ENCODE peak calls at places on chromosomes 6 and 20, in four cellular contexts. P is astrocyte of the cerebellum, E is activated B cell treated with CpG ODN at 0.5 μM for 24 hours, W is heart right ventricle. H is an unnamed sample.

GRCh38 chr6:15504040-15504491 is 158.8 kb downstream of the DTNBP1 start:
- DNase-seq in E (no peak), W (peak; percentile 47), P (no peak), H (no peak)

GRCh38 chr6:166862287-166862977 is 93.9 kb downstream of the RNASET2 start:
- DNase-seq in E (peak; percentile 28), W (peak; percentile 22), P (no peak), H (no peak)

GRCh38 chr20:32476684-32477593 is 108.2 kb downstream of the NOL4L start:
- DNase-seq in W (no peak), E (no peak), P (no peak), H (no peak)

GRCh38 chr20:57429579-57430202 is 38.5 kb downstream of the RBM38 start:
- DNase-seq in E (no peak), P (no peak), W (no peak), H (peak; percentile 83)

GRCh38 chr20:50913976-50914375 is 17.3 kb downstream of the ADNP start:
- DNase-seq in E (no peak), P (no peak), W (no peak), H (peak; percentile 66)

GRCh38 chr6:33673847-33674246 is 37.7 kb downstream of the UQCC2 start:
- DNase-seq in E (no peak), W (no peak), P (no peak), H (no peak)

GRCh38 chr6:147423111-147423510 is 85.4 kb upstream of the SAMD5 start:
- DNase-seq in E (no peak), W (no peak), P (no peak), H (no peak)

GRCh38 chr6:90890681-90891337 is 303.9 kb upstream of the MAP3K7 start:
- DNase-seq in W (no peak), P (no peak), E (no peak), H (no peak)

GRCh38 chr20:57991211-57991841 is 237.1 kb downstream of the ANKRD60 start:
- DNase-seq in P (peak; percentile 60), W (no peak), E (no peak), H (peak; percentile 99)

GRCh38 chr6:109094351-109095035 is at the start of gene SESN1:
- DNase-seq in E (peak; percentile 87), P (peak; percentile 82), W (peak; percentile 94), H (peak; percentile 94)

GRCh38 chr6:109096198-109096597 is 891 bp downstream of the CEP57L1 start:
- DNase-seq in W (no peak), P (no peak), E (no peak), H (no peak)

GRCh38 chr6:109093732-109094131 is 914 bp downstream of the SESN1 start:
- DNase-seq in E (no peak), P (no peak), W (no peak), H (peak; percentile 14)

GRCh38 chr6:109095821-109096084 is 446 bp downstream of the CEP57L1 start:
- DNase-seq in E (no peak), P (no peak), W (no peak), H (no peak)

DNA sequence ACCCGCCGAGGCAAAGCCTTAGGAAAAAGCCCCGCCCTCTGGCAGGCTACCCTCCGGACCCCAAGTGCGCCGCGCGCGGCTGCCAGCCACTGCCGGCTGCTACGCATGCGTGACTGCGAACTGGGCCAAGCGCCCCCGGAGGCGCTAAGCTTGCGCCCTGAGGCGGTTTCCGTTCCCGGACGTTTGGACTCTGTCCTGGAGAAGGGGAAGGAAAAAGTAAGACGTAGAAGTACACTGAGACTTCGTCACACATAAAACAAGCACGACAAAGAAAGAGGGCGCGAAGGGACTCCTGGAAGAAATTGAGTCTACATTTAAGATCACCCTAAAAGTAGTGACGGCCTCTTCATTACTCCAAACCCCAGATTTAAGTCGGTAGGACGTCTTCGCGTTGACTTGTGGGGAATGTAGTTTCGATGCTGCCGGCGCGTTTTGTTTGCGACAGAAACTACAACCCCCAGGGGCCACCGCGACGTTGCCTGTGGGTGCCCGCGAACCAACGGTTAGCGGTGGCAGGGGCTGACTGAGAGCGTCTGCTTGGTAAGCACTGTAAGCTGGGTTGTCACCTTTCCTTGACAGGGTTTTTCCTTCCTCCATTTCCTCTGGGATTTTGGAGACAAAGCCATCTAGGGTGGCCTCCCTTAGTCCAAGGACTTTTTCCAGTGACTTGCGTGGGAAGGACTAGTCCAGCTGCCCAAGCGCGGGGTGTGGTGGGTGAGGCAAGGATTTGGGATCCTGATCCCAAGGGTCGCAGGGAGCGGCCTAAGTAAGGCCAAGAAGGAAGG is at the start of gene CEP57L1:
- DNase-seq in P (peak; percentile 97), E (peak; percentile 86), W (peak; percentile 98), H (peak; percentile 89)
- TF ChIP-seq CTCF in P (no peak), E (no peak), W (no peak), H (no peak)

DNA sequence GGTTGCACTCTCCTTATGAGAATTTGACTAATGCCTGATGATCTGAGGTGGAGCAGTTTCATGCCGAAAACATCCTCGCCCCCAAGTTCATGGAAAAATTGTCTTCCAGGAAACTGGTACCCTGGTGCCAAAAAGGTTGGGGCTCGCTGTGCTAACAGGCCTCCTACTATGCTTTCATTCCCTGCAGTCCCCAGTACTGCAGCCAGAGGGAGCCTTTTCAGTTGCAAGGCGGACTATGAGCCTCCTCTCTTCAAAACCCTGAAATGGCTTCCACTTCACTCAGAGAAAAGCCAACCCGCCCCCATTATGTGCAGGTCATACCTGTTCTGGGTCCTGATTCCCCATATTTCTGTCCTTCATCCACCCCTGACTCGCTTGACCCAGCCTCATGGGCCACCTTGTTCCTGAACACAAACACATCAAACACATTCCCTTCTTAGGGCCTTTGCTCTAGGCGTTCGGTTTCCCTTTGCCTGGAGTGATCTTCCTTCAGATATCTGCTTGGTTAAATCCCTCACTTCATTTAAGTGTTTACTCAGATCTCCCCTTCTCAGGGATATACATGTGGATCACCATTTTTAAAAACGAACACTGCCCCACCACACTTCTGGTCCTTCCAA is 173.7 kb downstream of the PHACTR1 start:
- DNase-seq in E (no peak), W (no peak), P (no peak), H (no peak)
- TF ChIP-seq CTCF in E (no peak), W (no peak), P (peak; percentile 44), H (peak; percentile 36)

GRCh38 chr20:46102940-46103339 is 13.2 kb upstream of the NCOA5 start:
- DNase-seq in E (no peak), P (no peak), W (no peak), H (no peak)

GRCh38 chr20:46104262-46104661 is 13.9 kb upstream of the CD40 start:
- DNase-seq in W (no peak), E (no peak), P (no peak), H (no peak)

GRCh38 chr20:46101957-46102356 is 12.2 kb upstream of the NCOA5 start:
- DNase-seq in W (no peak), E (no peak), P (no peak), H (no peak)

GRCh38 chr20:46099491-46100287 is 9.9 kb upstream of the NCOA5 start:
- DNase-seq in P (no peak), W (no peak), E (peak; percentile 62), H (no peak)
- TF ChIP-seq CTCF in P (no peak), W (no peak), E (no peak), H (no peak)

GRCh38 chr6:43170452-43171283 is at the start of gene SRF:
- DNase-seq in E (no peak), P (peak; percentile 99), W (peak; percentile 100), H (peak; percentile 95)
- TF ChIP-seq CTCF in E (no peak), P (peak; percentile 15), W (no peak), H (no peak)

GRCh38 chr20:35662541-35662940 is 2.2 kb downstream of the CPNE1 start:
- DNase-seq in E (no peak), P (no peak), W (no peak), H (no peak)

GRCh38 chr20:35665949-35666288 is 1.2 kb upstream of the CPNE1 start:
- DNase-seq in W (no peak), P (no peak), E (no peak), H (no peak)

GRCh38 chr20:35663813-35664543 is 722 bp downstream of the CPNE1 start:
- DNase-seq in W (peak; percentile 36), P (no peak), E (peak; percentile 51), H (peak; percentile 76)

GRCh38 chr20:35663516-35663812 is 1.2 kb downstream of the CPNE1 start:
- DNase-seq in W (no peak), P (no peak), E (no peak), H (no peak)

DNA sequence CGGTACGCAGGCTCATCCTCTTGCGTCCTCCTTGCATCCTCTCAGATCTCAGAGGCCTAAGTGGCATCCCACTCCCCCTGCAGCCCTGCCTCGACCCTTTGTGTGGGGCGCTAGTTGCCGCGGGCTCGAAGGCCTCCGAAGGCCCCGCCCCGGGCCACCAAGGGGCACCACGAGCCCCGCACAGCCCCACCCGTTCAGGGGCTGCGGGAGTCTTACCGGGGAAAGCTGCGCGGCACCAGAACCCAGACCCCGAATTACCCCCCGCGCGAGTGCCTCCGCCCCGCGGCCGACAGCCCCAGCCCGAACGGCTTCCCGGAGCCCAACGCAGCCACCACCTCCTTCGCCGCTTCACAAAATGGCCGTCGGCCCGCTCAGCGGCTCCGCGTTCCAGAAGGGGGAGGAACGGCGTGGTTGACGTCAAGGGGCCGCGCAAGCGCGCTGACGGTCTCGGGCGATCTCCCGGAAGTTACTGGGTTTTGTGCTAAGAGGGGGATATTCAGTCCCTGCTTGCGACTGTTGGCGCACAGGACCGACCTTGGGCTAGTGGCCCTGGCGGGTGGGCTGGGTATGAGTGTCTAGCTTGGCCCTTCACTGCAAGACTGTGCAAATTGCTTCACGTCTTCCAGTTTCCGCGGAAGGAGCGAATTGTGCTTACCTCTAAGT is at the start of the genes CPNE1 and RBM12:
- DNase-seq in E (peak; percentile 94), P (peak; percentile 82), W (peak; percentile 94), H (peak; percentile 100)
- TF ChIP-seq CTCF in E (no peak), P (no peak), W (no peak), H (no peak)

DNA sequence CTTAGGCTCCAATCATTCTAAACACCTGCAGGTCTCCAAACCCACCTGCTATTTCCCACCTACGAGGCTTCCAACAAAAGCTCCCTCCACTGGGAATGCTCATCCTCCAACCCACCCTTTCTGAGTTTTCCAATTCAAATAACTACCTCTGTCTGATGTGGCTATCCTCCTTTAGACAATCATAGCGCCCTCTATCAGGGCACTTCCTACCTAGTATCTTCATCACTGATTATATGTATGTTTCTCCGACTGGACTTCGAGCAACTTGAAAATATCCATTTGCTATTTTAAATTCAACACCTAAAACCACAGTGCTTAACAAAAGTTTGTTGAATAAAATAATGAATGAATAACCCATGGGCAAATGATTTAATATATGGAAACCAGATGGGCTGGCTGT is 41.3 kb downstream of the MTFR2 start:
- DNase-seq in W (no peak), P (no peak), E (no peak), H (no peak)
- TF ChIP-seq CTCF in W (no peak), P (no peak), E (no peak), H (no peak)

GRCh38 chr6:157019733-157020132 is 242.6 kb downstream of the ARID1B start:
- DNase-seq in E (no peak), W (no peak), P (no peak), H (no peak)

GRCh38 chr6:157017861-157018260 is 240.7 kb downstream of the ARID1B start:
- DNase-seq in W (no peak), E (no peak), P (no peak), H (no peak)

GRCh38 chr6:157017022-157017421 is 239.8 kb downstream of the ARID1B start:
- DNase-seq in W (no peak), P (no peak), E (no peak), H (no peak)

GRCh38 chr6:157020398-157021266 is 243.5 kb downstream of the ARID1B start:
- DNase-seq in W (peak; percentile 54), P (no peak), E (no peak), H (peak; percentile 65)

GRCh38 chr6:157019115-157019628 is 242.0 kb downstream of the ARID1B start:
- DNase-seq in E (no peak), P (no peak), W (no peak), H (no peak)
- TF ChIP-seq CTCF in E (no peak), P (no peak), W (no peak), H (no peak)